ENCODE peak calls at places on chromosomes 7 and 10, in seven cellular contexts. Z, T, B, X, D, H and E are unnamed samples.

GRCh38 chr10:77710081-77710551 is 72.5 kb upstream of the KCNMA1 start:
- DNase-seq in Z (no peak), T (no peak), B (no peak), X (no peak), D (no peak), H (no peak), E (no peak)

GRCh38 chr7:30166155-30166840 is 31.5 kb downstream of the MTURN start:
- DNase-seq in Z (no peak), T (no peak), B (no peak), X (no peak), D (no peak), H (no peak), E (no peak)

GRCh38 chr7:106618480-106618879 is 42.5 kb downstream of the CCDC71L start:
- DNase-seq in Z (peak), T (no peak), B (no peak), X (no peak), D (no peak), H (no peak), E (no peak)

GRCh38 chr7:45712057-45712689 is 138.0 kb downstream of the ADCY1 start:
- DNase-seq in Z (no peak), T (peak), B (no peak), X (no peak), D (no peak), H (no peak), E (no peak)

GRCh38 chr10:98620503-98620902 is 173.8 kb upstream of the HPS1 start:
- DNase-seq in Z (no peak), T (no peak), B (no peak), X (no peak), D (no peak), H (no peak), E (no peak)

GRCh38 chr7:138459300-138460175 is 521 bp upstream of the TRIM24 start:
- DNase-seq in Z (peak), T (peak), B (peak), X (peak), D (peak), H (no peak), E (peak)

GRCh38 chr10:35324196-35324595 is 12.1 kb upstream of the CCNY start:
- DNase-seq in Z (peak), T (no peak), B (no peak), X (no peak), D (no peak), H (no peak), E (no peak)

GRCh38 chr7:44101966-44102845 is 1.9 kb upstream of the AEBP1 start:
- DNase-seq in Z (peak), T (no peak), B (no peak), X (no peak), D (no peak), H (no peak), E (no peak)

GRCh38 chr7:128137096-128137655 is 103.9 kb upstream of the LEP start:
- DNase-seq in Z (peak), T (no peak), B (no peak), X (peak), D (no peak), H (no peak), E (no peak)

GRCh38 chr10:86295351-86295750 is 71.2 kb downstream of the GRID1 start:
- DNase-seq in Z (no peak), T (peak), B (no peak), X (no peak), D (no peak), H (no peak), E (no peak)

GRCh38 chr7:28759373-28760013 is 198.6 kb downstream of the TRIL start:
- DNase-seq in Z (no peak), T (no peak), B (no peak), X (no peak), D (no peak), H (no peak), E (no peak)

GRCh38 chr7:159064121-159064815 is 80.4 kb downstream of the VIPR2 start:
- DNase-seq in Z (no peak), T (no peak), B (no peak), X (no peak), D (no peak), H (no peak), E (no peak)

GRCh38 chr10:100470367-100470766 is 7.6 kb downstream of the WNT8B start:
- DNase-seq in Z (peak), T (no peak), B (no peak), X (no peak), D (no peak), H (no peak), E (no peak)

GRCh38 chr10:45034301-45034700 is 33.6 kb downstream of the ZNF22 start:
- DNase-seq in Z (peak), T (no peak), B (no peak), X (no peak), D (no peak), H (no peak), E (no peak)

GRCh38 chr7:159212226-159212625 is 67.6 kb upstream of the VIPR2 start:
- DNase-seq in Z (no peak), T (no peak), B (no peak), X (no peak), D (no peak), H (no peak), E (no peak)

GRCh38 chr7:134513169-134513752 is 14.1 kb upstream of the AKR1B10 start:
- DNase-seq in Z (peak), T (no peak), B (peak), X (no peak), D (no peak), H (peak), E (peak)

GRCh38 chr10:113517165-113517892 is 35.5 kb upstream of the HABP2 start:
- DNase-seq in Z (no peak), T (no peak), B (no peak), X (no peak), D (no peak), H (no peak), E (no peak)

GRCh38 chr7:14125998-14126397 is 136.5 kb upstream of the ETV1 start:
- DNase-seq in Z (no peak), T (no peak), B (no peak), X (no peak), D (no peak), H (no peak), E (no peak)

GRCh38 chr7:80770675-80771081 is 132.2 kb downstream of the CD36 start:
- DNase-seq in Z (no peak), T (no peak), B (no peak), X (peak), D (no peak), H (no peak), E (peak)

GRCh38 chr7:55026867-55027490 is 8.2 kb downstream of the EGFR start:
- DNase-seq in Z (peak), T (no peak), B (no peak), X (no peak), D (no peak), H (no peak), E (no peak)

GRCh38 chr10:52951819-52952218 is 179.2 kb upstream of the MBL2 start:
- DNase-seq in Z (no peak), T (peak), B (no peak), X (peak), D (no peak), H (no peak), E (no peak)

GRCh38 chr10:102408728-102409603 is 9.6 kb downstream of the PSD start:
- DNase-seq in Z (peak), T (no peak), B (no peak), X (no peak), D (no peak), H (peak), E (no peak)

GRCh38 chr7:132461043-132461592 is 115.2 kb downstream of the PLXNA4 start:
- DNase-seq in Z (no peak), T (no peak), B (no peak), X (no peak), D (no peak), H (no peak), E (no peak)

GRCh38 chr7:157656195-157656769 is 319.5 kb downstream of the DNAJB6 start:
- DNase-seq in Z (no peak), T (no peak), B (no peak), X (no peak), D (no peak), H (no peak), E (no peak)

GRCh38 chr10:72228318-72228751 is 12.3 kb upstream of the ASCC1 start:
- DNase-seq in Z (no peak), T (no peak), B (no peak), X (no peak), D (no peak), H (no peak), E (no peak)

GRCh38 chr10:18164771-18165361 is 24.6 kb downstream of the CACNB2 start:
- DNase-seq in Z (peak), T (no peak), B (no peak), X (no peak), D (no peak), H (no peak), E (no peak)

GRCh38 chr7:75638607-75639070 is 100.1 kb downstream of the HIP1 start:
- DNase-seq in Z (peak), T (peak), B (no peak), X (no peak), D (no peak), H (no peak), E (peak)

GRCh38 chr10:10589540-10589939 is 428.1 kb upstream of the CELF2 start:
- DNase-seq in Z (peak), T (no peak), B (no peak), X (no peak), D (no peak), H (no peak), E (no peak)

GRCh38 chr10:11331706-11332105 is 279.7 kb downstream of the USP6NL start:
- DNase-seq in Z (peak), T (no peak), B (no peak), X (no peak), D (no peak), H (no peak), E (no peak)

GRCh38 chr10:113539789-113540188 is 13.1 kb upstream of the HABP2 start:
- DNase-seq in Z (peak), T (no peak), B (no peak), X (no peak), D (no peak), H (no peak), E (no peak)

GRCh38 chr10:117454502-117454901 is 79.3 kb upstream of the PDZD8 start:
- DNase-seq in Z (peak), T (no peak), B (no peak), X (peak), D (no peak), H (no peak), E (no peak)

GRCh38 chr7:116525913-116526857 is 1.3 kb downstream of the CAV1 start:
- DNase-seq in Z (peak), T (peak), B (no peak), X (peak), D (no peak), H (peak), E (peak)

GRCh38 chr7:45919231-45919825 is 1.7 kb downstream of the IGFBP3 start:
- DNase-seq in Z (peak), T (no peak), B (no peak), X (no peak), D (no peak), H (no peak), E (no peak)

GRCh38 chr7:105691692-105692564 is 110.6 kb upstream of the EFCAB10 start:
- DNase-seq in Z (peak), T (peak), B (no peak), X (no peak), D (no peak), H (peak), E (peak)

GRCh38 chr7:40199076-40199802 is 64.4 kb downstream of the SUGCT start:
- DNase-seq in Z (peak), T (no peak), B (no peak), X (no peak), D (no peak), H (no peak), E (no peak)

GRCh38 chr10:125121003-125121402 is 39.4 kb downstream of the CTBP2 start:
- DNase-seq in Z (no peak), T (no peak), B (no peak), X (no peak), D (peak), H (no peak), E (peak)